ENCODE peak calls at places on chromosomes 1 and 21, in six cellular contexts. F, O, S, D, A and U are unnamed samples.

GRCh38 chr1:160425847-160426246 is 25.5 kb downstream of the VANGL2 start:
- DNase-seq in A (no peak), S (no peak), F (no peak), O (no peak), D (no peak), U (no peak)

GRCh38 chr1:58809327-58810040 is 25.6 kb upstream of the JUN start:
- DNase-seq in F (no peak), A (no peak), D (no peak), S (peak; percentile 85), O (no peak), U (peak; percentile 62)

GRCh38 chr1:14602131-14602530 is 3.6 kb downstream of the KAZN start:
- DNase-seq in A (no peak), S (peak; percentile 75), F (no peak), D (no peak), O (no peak), U (no peak)

GRCh38 chr21:20315044-20315443 is 683.2 kb upstream of the NCAM2 start:
- DNase-seq in O (no peak), D (no peak), S (no peak), F (no peak), A (no peak), U (no peak)

GRCh38 chr1:240499012-240499411 is 112.9 kb downstream of the GREM2 start:
- DNase-seq in F (no peak), S (peak; percentile 31), D (no peak), O (no peak), A (no peak), U (peak; percentile 28)

GRCh38 chr1:61618755-61619154 is 106.2 kb downstream of the TM2D1 start:
- DNase-seq in F (no peak), D (no peak), O (no peak), A (no peak), S (no peak), U (no peak)

GRCh38 chr1:241074507-241074906 is 282.5 kb downstream of the RGS7 start:
- DNase-seq in S (no peak), F (no peak), A (no peak), O (no peak), D (no peak), U (no peak)

GRCh38 chr1:162677607-162678371 is 45.5 kb downstream of the DDR2 start:
- DNase-seq in A (no peak), O (no peak), D (no peak), F (no peak), S (no peak), U (no peak)

GRCh38 chr1:61950418-61950817 is 208.1 kb downstream of the PATJ start:
- DNase-seq in S (peak; percentile 7), A (no peak), F (no peak), D (no peak), O (no peak), U (no peak)

GRCh38 chr1:25815208-25816111 is 4.3 kb upstream of the MTFR1L start:
- DNase-seq in F (no peak), O (no peak), D (no peak), S (no peak), A (no peak), U (no peak)

GRCh38 chr1:239538244-239538988 is 152.0 kb downstream of the CHRM3 start:
- DNase-seq in D (no peak), S (peak; percentile 11), F (no peak), O (no peak), A (no peak), U (no peak)